ENCODE peak calls at places on chromosome 14, in seven cellular contexts. Z is MM.1S, X is HCT116, R is GM23338, P is SK-N-SH, Q is PC-3, U is hepatocyte. W is an unnamed sample.

GRCh38 chr14:51547701-51548100 is 104.0 kb upstream of the FRMD6 start:
- DNase-seq in Z (no peak), X (no peak), R (no peak), P (no peak), Q (no peak), U (no peak), W (no peak)

GRCh38 chr14:50225067-50225973 is 6.1 kb downstream of the SOS2 start:
- DNase-seq in Z (no peak), X (no peak), R (peak), P (peak), Q (peak), U (no peak), W (no peak)

GRCh38 chr14:75986439-75986765 is 839 bp downstream of the IFT43 start:
- DNase-seq in Z (no peak), X (no peak), R (no peak), P (no peak), Q (no peak), U (no peak), W (no peak)

GRCh38 chr14:53044486-53044885 is 93.6 kb upstream of the FERMT2 start:
- DNase-seq in Z (no peak), X (no peak), R (no peak), P (no peak), Q (peak), U (peak), W (no peak)

GRCh38 chr14:36091096-36091495 is 85.4 kb downstream of the PTCSC3 start:
- DNase-seq in Z (no peak), X (peak), R (no peak), P (no peak), Q (peak), U (peak), W (no peak)

GRCh38 chr14:60350366-60350720 is 101.3 kb downstream of the PPM1A start:
- DNase-seq in Z (no peak), X (no peak), R (peak), P (no peak), Q (peak), U (no peak), W (peak)

GRCh38 chr14:59871166-59871495 is 555 bp upstream of the RTN1 start:
- DNase-seq in Z (no peak), X (no peak), R (no peak), P (no peak), Q (no peak), U (no peak), W (no peak)

GRCh38 chr14:77026930-77027537 is 1.5 kb downstream of the IRF2BPL start:
- DNase-seq in Z (no peak), X (no peak), R (peak), P (peak), Q (peak), U (peak), W (peak)

GRCh38 chr14:52553002-52553670 is 500 bp downstream of the GPR137C start:
- DNase-seq in Z (peak), X (no peak), R (peak), P (no peak), Q (peak), U (peak), W (peak)

GRCh38 chr14:91230363-91231035 is 14.0 kb downstream of the GPR68 start:
- DNase-seq in Z (no peak), X (no peak), R (no peak), P (no peak), Q (peak), U (no peak), W (no peak)

GRCh38 chr14:21072102-21072501 is 2.0 kb downstream of the ARHGEF40 start:
- DNase-seq in Z (no peak), X (no peak), R (peak), P (peak), Q (no peak), U (peak), W (no peak)

GRCh38 chr14:99930420-99931274 is 134.6 kb upstream of the EVL start:
- DNase-seq in Z (no peak), X (no peak), R (no peak), P (peak), Q (peak), U (no peak), W (no peak)

GRCh38 chr14:38137005-38137404 is 70.7 kb upstream of the SSTR1 start:
- DNase-seq in Z (no peak), X (no peak), R (no peak), P (no peak), Q (no peak), U (no peak), W (no peak)

GRCh38 chr14:48319823-48320222 is 644.4 kb upstream of the MDGA2 start:
- DNase-seq in Z (no peak), X (no peak), R (no peak), P (no peak), Q (no peak), U (no peak), W (peak)

GRCh38 chr14:100268591-100269207 is 29.8 kb downstream of the YY1 start:
- DNase-seq in Z (no peak), X (no peak), R (no peak), P (no peak), Q (no peak), U (no peak), W (no peak)

GRCh38 chr14:74538411-74539391 is 45.1 kb downstream of the ISCA2 start:
- DNase-seq in Z (no peak), X (no peak), R (no peak), P (no peak), Q (no peak), U (no peak), W (no peak)

GRCh38 chr14:20760950-20761349 is 7.3 kb upstream of the EDDM3B start:
- DNase-seq in Z (no peak), X (no peak), R (no peak), P (no peak), Q (peak), U (no peak), W (no peak)

GRCh38 chr14:99259327-99259726 is 12.7 kb downstream of the BCL11B start:
- DNase-seq in Z (no peak), X (no peak), R (no peak), P (no peak), Q (no peak), U (no peak), W (no peak)

GRCh38 chr14:77052281-77053044 is 24.0 kb upstream of the IRF2BPL start:
- DNase-seq in Z (no peak), X (no peak), R (no peak), P (no peak), Q (peak), U (no peak), W (no peak)

GRCh38 chr14:106024983-106025604 is 498.7 kb downstream of the TMEM121 start:
- DNase-seq in Z (no peak), X (no peak), R (no peak), P (no peak), Q (no peak), U (no peak), W (no peak)
- H3K27ac ChIP-seq in Z (no peak), X (no peak), R (no peak), P (no peak), Q (no peak), U (no peak), W (no peak)

DNA sequence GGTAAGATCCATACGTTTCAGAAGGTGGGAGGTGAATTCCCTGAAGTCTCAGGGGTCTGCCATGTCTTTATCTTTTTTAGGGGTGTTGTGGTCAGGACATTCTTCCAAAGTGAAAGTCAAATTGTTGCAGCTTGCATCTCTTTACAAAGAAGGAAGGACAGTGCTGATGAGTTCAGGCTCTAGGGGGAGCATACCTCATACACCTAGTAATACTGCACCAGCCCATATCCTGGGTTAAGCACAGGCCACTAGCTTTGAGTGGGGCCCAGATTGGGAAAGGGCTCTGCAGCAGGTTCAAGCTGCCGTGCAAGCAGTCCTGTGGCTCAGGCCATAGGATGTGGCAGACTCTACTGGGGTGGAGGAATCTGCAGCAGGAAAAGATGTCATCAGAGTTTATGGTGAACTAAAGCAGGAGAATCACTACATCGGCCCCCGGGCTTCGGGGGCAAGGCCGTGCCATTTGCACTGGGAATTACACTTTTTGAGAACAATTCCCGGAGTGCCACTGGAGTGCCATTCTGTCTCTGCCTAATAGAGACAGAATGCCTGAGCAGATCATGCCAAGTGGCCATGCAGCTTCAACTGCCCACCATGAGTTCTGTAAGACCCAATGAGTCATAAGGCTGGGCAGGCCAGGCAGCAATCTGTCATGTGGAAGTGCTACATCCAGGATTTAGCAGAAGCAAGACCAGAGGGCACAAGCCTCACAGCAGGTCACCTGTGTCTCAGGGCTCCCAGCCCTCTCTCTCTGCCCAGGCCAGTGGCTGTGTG is 32.3 kb downstream of the DIO3 start:
- DNase-seq in Z (no peak), X (no peak), R (no peak), P (no peak), Q (no peak), U (peak), W (no peak)
- TF ChIP-seq CTCF in Z (no peak), X (no peak), R (no peak), P (no peak), Q (no peak), U (no peak), W (no peak)

DNA sequence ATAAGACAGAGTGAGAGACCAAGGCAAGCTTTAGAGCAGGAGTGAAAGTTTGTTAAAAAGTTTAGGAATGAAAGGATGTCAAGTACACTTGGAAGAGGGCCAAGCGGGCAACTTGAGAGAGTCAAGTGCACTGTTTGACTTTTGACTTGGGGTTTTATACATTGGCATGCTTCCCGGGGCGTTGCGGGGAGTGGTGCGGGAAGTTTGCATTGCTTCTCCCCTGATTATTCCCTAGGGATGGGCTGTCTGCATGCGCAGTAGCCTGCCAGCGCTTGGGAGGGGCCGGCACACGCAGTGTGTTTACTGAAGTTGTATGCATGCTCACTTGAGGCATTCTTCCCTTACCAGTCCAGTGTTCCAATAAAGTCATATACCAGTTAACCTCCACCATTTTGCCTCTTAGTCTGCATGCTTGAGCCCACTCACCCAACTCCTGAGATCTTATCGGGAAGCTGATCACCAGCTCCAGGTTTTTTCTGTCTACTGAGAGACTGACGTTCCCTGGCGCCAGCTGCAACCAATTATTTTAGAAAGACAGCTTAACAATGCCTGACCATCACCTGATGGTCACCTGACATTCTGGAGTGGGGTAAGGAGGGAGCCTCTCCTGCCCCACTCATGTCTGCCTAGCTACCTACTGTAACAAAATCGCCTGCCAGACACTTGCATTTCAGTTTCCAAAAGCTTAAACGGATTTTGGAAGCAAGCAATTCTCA is 53.2 kb downstream of the DACT1 start:
- DNase-seq in Z (no peak), X (no peak), R (no peak), P (no peak), Q (no peak), U (no peak), W (no peak)
- TF ChIP-seq EZH2phosphoT487 in Z (no peak), X (no peak), R (no peak), P (no peak), Q (no peak), U (no peak), W (no peak)

DNA sequence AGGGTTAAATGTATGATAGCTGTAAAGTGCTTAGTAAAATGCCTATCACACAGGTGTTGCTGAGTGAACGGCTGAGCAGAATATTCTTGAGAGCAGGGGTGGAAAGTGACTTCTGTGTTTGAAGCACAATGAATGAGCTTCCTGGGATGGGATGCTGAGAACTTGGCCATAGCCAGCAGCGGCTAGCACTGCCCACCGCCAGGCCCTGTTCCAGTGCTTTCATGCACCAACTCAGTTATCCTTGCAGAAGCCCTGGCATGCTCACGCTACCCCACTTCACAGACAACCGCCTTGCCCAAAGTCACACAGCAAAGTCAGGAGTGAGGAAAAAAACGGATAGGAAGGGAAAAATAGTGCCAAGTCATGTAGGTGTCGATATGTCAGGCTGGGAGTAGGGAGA is 10.9 kb downstream of the DYNC1H1 start:
- DNase-seq in Z (no peak), X (no peak), R (no peak), P (no peak), Q (no peak), U (no peak), W (no peak)
- H3K27ac ChIP-seq in Z (no peak), X (no peak), R (no peak), P (peak), Q (peak), U (no peak), W (no peak)

GRCh38 chr14:57275023-57275664 is 6.4 kb downstream of the AP5M1 start:
- DNase-seq in Z (no peak), X (no peak), R (no peak), P (no peak), Q (no peak), U (no peak), W (no peak)
- TF ChIP-seq CTCF in Z (no peak), X (no peak), R (no peak), P (no peak), Q (no peak), U (no peak), W (no peak)

GRCh38 chr14:63248211-63248610 is 44.0 kb downstream of the RHOJ start:
- DNase-seq in Z (no peak), X (no peak), R (no peak), P (no peak), Q (no peak), U (no peak), W (no peak)
- TF ChIP-seq EZH2phosphoT487 in Z (no peak), X (no peak), R (no peak), P (no peak), Q (no peak), U (no peak), W (no peak)

DNA sequence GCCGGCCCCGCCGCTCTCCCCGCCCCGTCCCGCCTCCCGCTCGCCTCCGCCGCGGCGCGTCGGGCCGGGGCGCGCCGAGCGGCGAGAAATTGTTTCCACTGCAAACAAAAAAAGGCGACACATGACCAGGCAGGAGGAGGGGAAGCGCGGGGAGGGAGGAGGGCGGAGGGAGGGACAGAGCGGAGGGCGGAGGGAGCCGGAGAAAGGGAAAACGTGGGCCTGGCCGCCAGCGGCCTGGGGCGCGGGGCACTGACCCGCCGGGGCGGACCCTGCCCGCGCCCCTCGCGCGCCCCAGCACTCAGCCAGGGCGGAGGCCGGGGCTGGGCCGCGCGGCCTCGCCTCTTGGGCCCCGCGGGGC is at the start of gene FOXN3:
- DNase-seq in Z (peak), X (peak), R (peak), P (peak), Q (peak), U (peak), W (peak)
- H3K27ac ChIP-seq in Z (peak), X (peak), R (peak), P (peak), Q (peak), U (peak), W (no peak)

GRCh38 chr14:68562911-68563255 is 230.0 kb downstream of the ZFP36L1 start:
- DNase-seq in Z (no peak), X (no peak), R (no peak), P (no peak), Q (no peak), U (no peak), W (no peak)

GRCh38 chr14:68563256-68564131 is 229.4 kb downstream of the ZFP36L1 start:
- DNase-seq in Z (no peak), X (no peak), R (peak), P (no peak), Q (peak), U (no peak), W (no peak)

GRCh38 chr14:68566075-68566474 is 226.8 kb downstream of the ZFP36L1 start:
- DNase-seq in Z (no peak), X (no peak), R (no peak), P (no peak), Q (peak), U (no peak), W (no peak)

GRCh38 chr14:68564826-68565760 is 227.8 kb downstream of the ZFP36L1 start:
- DNase-seq in Z (no peak), X (no peak), R (peak), P (no peak), Q (peak), U (no peak), W (no peak)

GRCh38 chr14:68564236-68564825 is 228.5 kb downstream of the ZFP36L1 start:
- DNase-seq in Z (no peak), X (no peak), R (no peak), P (no peak), Q (no peak), U (no peak), W (peak)
- TF ChIP-seq CTCF in Z (no peak), X (no peak), R (no peak), P (no peak), Q (no peak), U (no peak), W (no peak)

W was measured in neural progenitor cell.